ENCODE peak calls at places on chromosomes 12 and 14, in four cellular contexts. One of them, this sample, is unnamed.

GRCh38 chr14:32560213-32560857 is 231.2 kb downstream of the AKAP6 start:
- DNase-seq in GM23338: peak; percentile 88
- DNase-seq in H9: peak; percentile 63
- DNase-seq in kidney epithelial cell: peak; percentile 19
- DNase-seq in this sample: peak; percentile 85

GRCh38 chr12:78057075-78057474 is 226.4 kb downstream of the NAV3 start:
- DNase-seq in GM23338: no peak
- DNase-seq in kidney epithelial cell: no peak
- DNase-seq in H9: no peak
- DNase-seq in this sample: no peak

GRCh38 chr12:128266559-128267245 is at the start of gene TMEM132C:
- DNase-seq in H9: peak; percentile 66
- DNase-seq in GM23338: peak; percentile 9
- DNase-seq in kidney epithelial cell: no peak
- DNase-seq in this sample: no peak

GRCh38 chr14:70919774-70920173 is 12.5 kb downstream of the PCNX1 start:
- DNase-seq in GM23338: peak; percentile 25
- DNase-seq in H9: no peak
- DNase-seq in kidney epithelial cell: no peak
- DNase-seq in this sample: peak; percentile 49

GRCh38 chr14:67725171-67725570 is 23.5 kb downstream of the RDH12 start:
- DNase-seq in GM23338: no peak
- DNase-seq in H9: no peak
- DNase-seq in kidney epithelial cell: no peak
- DNase-seq in this sample: no peak

GRCh38 chr12:120229071-120229582 is 28.2 kb upstream of the RPLP0 start:
- DNase-seq in kidney epithelial cell: no peak
- DNase-seq in GM23338: peak; percentile 75
- DNase-seq in H9: no peak
- DNase-seq in this sample: no peak

GRCh38 chr12:53729659-53730058 is 2.4 kb upstream of the CALCOCO1 start:
- DNase-seq in H9: no peak
- DNase-seq in GM23338: no peak
- DNase-seq in kidney epithelial cell: no peak
- DNase-seq in this sample: no peak

GRCh38 chr14:100698066-100698465 is 28.6 kb upstream of the DLK1 start:
- DNase-seq in GM23338: no peak
- DNase-seq in kidney epithelial cell: no peak
- DNase-seq in H9: no peak
- DNase-seq in this sample: no peak

GRCh38 chr14:99514552-99515300 is 33.5 kb downstream of the CCNK start:
- DNase-seq in GM23338: no peak
- DNase-seq in kidney epithelial cell: no peak
- DNase-seq in H9: peak; percentile 32
- DNase-seq in this sample: no peak

GRCh38 chr14:96512122-96512521 is 9.9 kb downstream of the PAPOLA start:
- DNase-seq in kidney epithelial cell: no peak
- DNase-seq in GM23338: no peak
- DNase-seq in H9: no peak
- DNase-seq in this sample: no peak

GRCh38 chr14:94919896-94920295 is 150.0 kb upstream of the GSC start:
- DNase-seq in GM23338: no peak
- DNase-seq in kidney epithelial cell: no peak
- DNase-seq in H9: no peak
- DNase-seq in this sample: no peak

GRCh38 chr12:94123127-94123526 is 25.2 kb upstream of the PLXNC1 start:
- DNase-seq in GM23338: no peak
- DNase-seq in H9: no peak
- DNase-seq in kidney epithelial cell: no peak
- DNase-seq in this sample: no peak

GRCh38 chr12:28051516-28052456 is 79.3 kb upstream of the PTHLH start:
- DNase-seq in H9: no peak
- DNase-seq in kidney epithelial cell: no peak
- DNase-seq in GM23338: no peak
- DNase-seq in this sample: peak; percentile 29

GRCh38 chr14:95218472-95219193 is 61.3 kb upstream of the DICER1 start:
- DNase-seq in GM23338: peak; percentile 15
- DNase-seq in H9: peak; percentile 62
- DNase-seq in kidney epithelial cell: no peak
- DNase-seq in this sample: no peak

GRCh38 chr14:77663289-77663688 is 44.5 kb downstream of the ALKBH1 start:
- DNase-seq in H9: no peak
- DNase-seq in kidney epithelial cell: no peak
- DNase-seq in GM23338: no peak
- DNase-seq in this sample: peak; percentile 90

GRCh38 chr12:9001233-9001632 is 11.9 kb downstream of the KLRG1 start:
- DNase-seq in GM23338: no peak
- DNase-seq in kidney epithelial cell: no peak
- DNase-seq in H9: no peak
- DNase-seq in this sample: no peak

GRCh38 chr12:110780448-110780847 is 37.8 kb upstream of the PPP1CC start:
- DNase-seq in GM23338: no peak
- DNase-seq in H9: no peak
- DNase-seq in kidney epithelial cell: no peak
- DNase-seq in this sample: no peak

GRCh38 chr14:29643415-29644206 is 284.0 kb downstream of the PRKD1 start:
- DNase-seq in GM23338: peak; percentile 8
- DNase-seq in kidney epithelial cell: no peak
- DNase-seq in H9: no peak
- DNase-seq in this sample: peak; percentile 30

GRCh38 chr12:129877383-129877782 is 26.4 kb downstream of the TMEM132D start:
- DNase-seq in GM23338: no peak
- DNase-seq in kidney epithelial cell: no peak
- DNase-seq in H9: no peak
- DNase-seq in this sample: no peak

GRCh38 chr14:22900088-22900799 is 17.2 kb downstream of the REM2 start:
- DNase-seq in kidney epithelial cell: no peak
- DNase-seq in GM23338: peak; percentile 90
- DNase-seq in H9: peak; percentile 64
- DNase-seq in this sample: peak; percentile 74

GRCh38 chr14:95255487-95255886 is 64.2 kb downstream of the CLMN start:
- DNase-seq in H9: peak; percentile 93
- DNase-seq in kidney epithelial cell: peak; percentile 93
- DNase-seq in GM23338: peak; percentile 83
- DNase-seq in this sample: peak; percentile 93

GRCh38 chr12:84785951-84786350 is 126.6 kb downstream of the SLC6A15 start:
- DNase-seq in H9: no peak
- DNase-seq in kidney epithelial cell: no peak
- DNase-seq in GM23338: no peak
- DNase-seq in this sample: no peak

GRCh38 chr12:49098035-49098451 is 3.4 kb upstream of the DHH start:
- DNase-seq in GM23338: peak; percentile 87
- DNase-seq in H9: peak; percentile 87
- DNase-seq in kidney epithelial cell: no peak
- DNase-seq in this sample: peak; percentile 61

GRCh38 chr14:56422703-56423213 is 156.8 kb upstream of the TMEM260 start:
- DNase-seq in GM23338: peak; percentile 78
- DNase-seq in H9: peak; percentile 36
- DNase-seq in kidney epithelial cell: peak; percentile 26
- DNase-seq in this sample: peak; percentile 77

GRCh38 chr12:44465139-44465538 is 411.0 kb downstream of the NELL2 start:
- DNase-seq in kidney epithelial cell: no peak
- DNase-seq in GM23338: peak; percentile 36
- DNase-seq in H9: no peak
- DNase-seq in this sample: no peak
- TF ChIP-seq CTCF in kidney epithelial cell: no peak
- TF ChIP-seq CTCF in GM23338: peak; percentile 44
- TF ChIP-seq CTCF in H9: peak; percentile 41
- TF ChIP-seq CTCF in this sample: no peak

DNA sequence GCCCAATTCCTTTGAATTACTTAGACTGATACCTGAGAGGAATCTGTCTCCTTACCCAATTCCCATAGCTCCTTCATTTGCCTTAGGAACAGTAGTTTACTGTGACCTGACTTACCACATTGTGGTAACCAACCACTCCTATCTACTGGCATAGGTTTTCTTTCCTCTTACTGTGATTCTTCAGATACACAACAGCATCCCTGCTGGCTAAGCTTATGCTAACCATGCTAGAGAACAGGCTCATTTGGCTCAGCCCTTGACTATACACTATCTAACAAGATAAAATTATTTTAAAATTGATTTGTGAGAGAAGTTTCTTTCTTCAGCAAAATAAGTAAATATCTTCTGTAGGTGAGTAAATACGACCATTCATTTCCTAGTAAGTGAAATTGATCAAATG is 320.4 kb upstream of the DDHD1 start:
- DNase-seq in GM23338: no peak
- DNase-seq in kidney epithelial cell: no peak
- DNase-seq in H9: no peak
- DNase-seq in this sample: no peak
- TF ChIP-seq CTCF in GM23338: no peak
- TF ChIP-seq CTCF in kidney epithelial cell: no peak
- TF ChIP-seq CTCF in H9: peak; percentile 38
- TF ChIP-seq CTCF in this sample: no peak

GRCh38 chr12:99619389-99620158 is 28.0 kb upstream of the GARIN6 start:
- DNase-seq in kidney epithelial cell: no peak
- DNase-seq in GM23338: peak; percentile 82
- DNase-seq in H9: peak; percentile 77
- DNase-seq in this sample: peak; percentile 43
- TF ChIP-seq CTCF in kidney epithelial cell: peak; percentile 76
- TF ChIP-seq CTCF in GM23338: peak; percentile 95
- TF ChIP-seq CTCF in H9: peak; percentile 94
- TF ChIP-seq CTCF in this sample: peak; percentile 59

GRCh38 chr12:101172316-101172715 is 37.7 kb downstream of the SLC5A8 start:
- DNase-seq in GM23338: peak; percentile 86
- DNase-seq in H9: peak; percentile 86
- DNase-seq in kidney epithelial cell: no peak
- DNase-seq in this sample: no peak
- TF ChIP-seq CTCF in GM23338: peak; percentile 98
- TF ChIP-seq CTCF in H9: peak; percentile 79
- TF ChIP-seq CTCF in kidney epithelial cell: peak; percentile 5
- TF ChIP-seq CTCF in this sample: no peak

GRCh38 chr14:72737560-72737943 is 156.3 kb downstream of the DPF3 start:
- DNase-seq in H9: peak; percentile 4
- DNase-seq in kidney epithelial cell: no peak
- DNase-seq in GM23338: no peak
- DNase-seq in this sample: no peak

GRCh38 chr14:72739446-72740405 is 154.2 kb downstream of the DPF3 start:
- DNase-seq in GM23338: no peak
- DNase-seq in kidney epithelial cell: no peak
- DNase-seq in H9: peak; percentile 18
- DNase-seq in this sample: no peak

GRCh38 chr14:72736791-72737559 is 156.9 kb downstream of the DPF3 start:
- DNase-seq in H9: no peak
- DNase-seq in kidney epithelial cell: no peak
- DNase-seq in GM23338: no peak
- DNase-seq in this sample: no peak

GRCh38 chr14:72738181-72738611 is 155.7 kb downstream of the DPF3 start:
- DNase-seq in GM23338: no peak
- DNase-seq in H9: peak; percentile 8
- DNase-seq in kidney epithelial cell: no peak
- DNase-seq in this sample: no peak

DNA sequence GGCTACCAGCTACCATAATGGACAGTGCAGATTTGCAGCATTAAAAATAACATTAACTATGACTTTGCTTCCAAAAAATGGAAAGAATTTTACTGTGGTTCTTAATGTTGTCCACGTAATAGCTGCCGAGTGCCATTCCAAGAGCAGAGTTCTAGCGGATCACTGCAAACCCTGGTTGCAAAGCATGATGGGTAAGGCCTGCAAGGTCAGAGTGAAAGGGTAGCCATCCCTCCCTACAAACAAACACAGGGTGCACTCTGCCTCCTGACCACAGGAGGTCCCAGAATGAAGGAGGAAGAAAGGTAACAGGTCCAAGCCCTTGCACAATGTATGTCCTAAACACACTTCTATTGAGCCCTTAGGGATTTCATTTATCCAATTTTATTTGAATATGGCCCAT is 157.6 kb downstream of the DPF3 start:
- DNase-seq in kidney epithelial cell: no peak
- DNase-seq in H9: no peak
- DNase-seq in GM23338: peak; percentile 11
- DNase-seq in this sample: peak; percentile 24
- TF ChIP-seq CTCF in kidney epithelial cell: no peak
- TF ChIP-seq CTCF in H9: peak; percentile 15
- TF ChIP-seq CTCF in GM23338: peak; percentile 4
- TF ChIP-seq CTCF in this sample: no peak

This sample was measured in MCF 10A.